ENCODE peak calls at places on chromosome 14, in four cellular contexts. Q is HepG2, N is GM12878, Z is Peyer's patch. V is an unnamed sample.

GRCh38 chr14:63438065-63438757 is 105.0 kb downstream of the PPP2R5E start:
- DNase-seq in Z (no peak), N (no peak), Q (peak), V (peak)

GRCh38 chr14:52863339-52863700 is 71.9 kb upstream of the GNPNAT1 start:
- DNase-seq in Q (no peak), N (no peak), Z (no peak), V (no peak)

GRCh38 chr14:98169170-98169587 is 1102.8 kb downstream of the BCL11B start:
- DNase-seq in Q (no peak), N (no peak), Z (no peak), V (no peak)

GRCh38 chr14:50310445-50310844 is 1.6 kb downstream of the L2HGDH start:
- DNase-seq in Z (no peak), N (no peak), Q (no peak), V (no peak)

GRCh38 chr14:64438181-64438839 is 27.0 kb upstream of the AKAP5 start:
- DNase-seq in Q (no peak), Z (no peak), N (no peak), V (no peak)

GRCh38 chr14:58149196-58149595 is 2.8 kb downstream of the ARMH4 start:
- DNase-seq in N (no peak), Q (no peak), Z (no peak), V (no peak)

GRCh38 chr14:65334765-65335411 is 77.6 kb upstream of the FUT8 start:
- DNase-seq in Z (peak), Q (no peak), N (no peak), V (no peak)

GRCh38 chr14:104385189-104386135 is 194.1 kb upstream of the C14orf180 start:
- DNase-seq in N (no peak), Q (no peak), Z (peak), V (no peak)

GRCh38 chr14:68774771-68775613 is 17.9 kb downstream of the ZFP36L1 start:
- DNase-seq in Q (peak), Z (no peak), N (no peak), V (no peak)

GRCh38 chr14:69077841-69078240 is 75.1 kb downstream of the DCAF5 start:
- DNase-seq in N (no peak), Z (no peak), Q (no peak), V (no peak)

GRCh38 chr14:57479197-57479596 is 14.5 kb downstream of the CCDC198 start:
- DNase-seq in Q (no peak), N (no peak), Z (no peak), V (no peak)

GRCh38 chr14:37587438-37587837 is 7.6 kb downstream of the FOXA1 start:
- DNase-seq in N (no peak), Z (no peak), Q (no peak), V (no peak)

GRCh38 chr14:33564774-33565630 is 385.9 kb downstream of the EGLN3 start:
- DNase-seq in N (peak), Q (peak), Z (no peak), V (peak)

GRCh38 chr14:102164241-102164641 is 24.5 kb downstream of the WDR20 start:
- DNase-seq in Z (no peak), Q (no peak), N (no peak), V (peak)

GRCh38 chr14:67532606-67532997 is 488 bp upstream of the PLEKHH1 start:
- DNase-seq in Q (no peak), Z (no peak), N (no peak), V (no peak)

GRCh38 chr14:67536087-67536486 is 3.0 kb downstream of the PLEKHH1 start:
- DNase-seq in N (no peak), Z (no peak), Q (no peak), V (no peak)

GRCh38 chr14:67529947-67530935 is 2.8 kb upstream of the PLEKHH1 start:
- DNase-seq in N (no peak), Q (no peak), Z (no peak), V (no peak)

GRCh38 chr14:67533754-67534085 is 630 bp downstream of the PLEKHH1 start:
- DNase-seq in Z (no peak), Q (no peak), N (no peak), V (no peak)

GRCh38 chr14:67532998-67533753 is at the start of gene PLEKHH1:
- DNase-seq in Q (peak), Z (peak), N (no peak), V (peak)
- TF ChIP-seq POLR2A in Q (peak), Z (peak), N (no peak), V (no peak)

GRCh38 chr14:73787760-73788508 is 63.7 kb upstream of the PTGR2 start:
- DNase-seq in N (no peak), Z (no peak), Q (no peak), V (peak)

GRCh38 chr14:73792476-73792875 is 59.2 kb upstream of the PTGR2 start:
- DNase-seq in N (no peak), Q (no peak), Z (no peak), V (no peak)

GRCh38 chr14:73786942-73787759 is 64.5 kb upstream of the PTGR2 start:
- DNase-seq in N (no peak), Z (peak), Q (no peak), V (peak)

GRCh38 chr14:73788871-73789590 is 62.6 kb upstream of the PTGR2 start:
- DNase-seq in Q (no peak), Z (no peak), N (no peak), V (peak)

GRCh38 chr14:73789996-73790581 is 61.5 kb upstream of the PTGR2 start:
- DNase-seq in Z (no peak), N (no peak), Q (no peak), V (no peak)
- TF ChIP-seq POLR2A in Z (peak), N (no peak), Q (no peak), V (no peak)

GRCh38 chr14:100261621-100262020 is 22.7 kb downstream of the YY1 start:
- DNase-seq in Q (no peak), Z (no peak), N (no peak), V (no peak)

GRCh38 chr14:100263141-100263540 is 24.2 kb downstream of the YY1 start:
- DNase-seq in Z (no peak), Q (no peak), N (no peak), V (no peak)

GRCh38 chr14:100267990-100268389 is 29.0 kb downstream of the YY1 start:
- DNase-seq in N (no peak), Q (no peak), Z (no peak), V (no peak)

GRCh38 chr14:100262545-100262944 is 23.6 kb downstream of the YY1 start:
- DNase-seq in Z (no peak), N (no peak), Q (no peak), V (no peak)
- TF ChIP-seq POLR2A in Z (no peak), N (no peak), Q (no peak), V (no peak)

GRCh38 chr14:23633160-23633701 is 2.9 kb upstream of the DHRS2 start:
- DNase-seq in Z (no peak), Q (peak), N (no peak), V (no peak)
- TF ChIP-seq POLR2A in Z (no peak), Q (no peak), N (no peak), V (no peak)

GRCh38 chr14:39430762-39431415 is 1.3 kb downstream of the FBXO33 start:
- DNase-seq in Q (peak), N (no peak), Z (no peak), V (peak)

GRCh38 chr14:39433452-39433813 is 1.2 kb upstream of the FBXO33 start:
- DNase-seq in N (no peak), Q (no peak), Z (no peak), V (no peak)

GRCh38 chr14:39432619-39433451 is 602 bp upstream of the FBXO33 start:
- DNase-seq in Z (peak), Q (peak), N (peak), V (peak)

GRCh38 chr14:39431416-39432178 is 636 bp downstream of the FBXO33 start:
- DNase-seq in Q (peak), N (no peak), Z (peak), V (peak)

GRCh38 chr14:39432179-39432618 is at the start of gene FBXO33:
- DNase-seq in Q (peak), N (peak), Z (peak), V (peak)
- TF ChIP-seq POLR2A in Q (no peak), N (no peak), Z (peak), V (peak)

GRCh38 chr14:75294649-75295033 is 16.0 kb downstream of the FOS start:
- DNase-seq in Q (no peak), Z (no peak), N (no peak), V (no peak)

GRCh38 chr14:75293920-75294648 is 15.5 kb downstream of the FOS start:
- DNase-seq in N (no peak), Q (peak), Z (peak), V (peak)

GRCh38 chr14:75297417-75298040 is 18.9 kb downstream of the FOS start:
- DNase-seq in Q (no peak), Z (no peak), N (no peak), V (no peak)

GRCh38 chr14:75295061-75295461 is 16.4 kb downstream of the FOS start:
- DNase-seq in Q (no peak), Z (peak), N (no peak), V (peak)

GRCh38 chr14:75295491-75296338 is 17.1 kb downstream of the FOS start:
- DNase-seq in N (no peak), Q (no peak), Z (peak), V (peak)
- TF ChIP-seq POLR2A in N (no peak), Q (no peak), Z (peak), V (no peak)